ENCODE peak calls at places on chromosomes 6 and 20, in eight cellular contexts. A is CD8-positive, alpha-beta memory T cell; I is colonic mucosa; X is endothelial cell of umbilical vein; N is astrocyte of the spinal cord; J is cardiac muscle cell; G is transverse colon; B is LNCaP clone FGC. L is an unnamed sample.

GRCh38 chr6:90217621-90218496 is 78.8 kb downstream of the BACH2 start:
- DNase-seq in A (no peak), I (peak), X (no peak), N (no peak), J (peak), G (no peak), B (peak), L (peak)

GRCh38 chr20:49914310-49915117 is 815 bp downstream of the SPATA2 start:
- DNase-seq in A (no peak), I (no peak), X (peak), N (no peak), J (no peak), G (no peak), B (no peak), L (peak)

GRCh38 chr20:62219101-62219991 is 732 bp downstream of the HRH3 start:
- DNase-seq in A (no peak), I (no peak), X (no peak), N (no peak), J (peak), G (no peak), B (no peak), L (no peak)

GRCh38 chr20:22333885-22334545 is 250.4 kb downstream of the FOXA2 start:
- DNase-seq in A (no peak), I (peak), X (peak), N (peak), J (peak), G (peak), B (peak), L (peak)

GRCh38 chr20:25063981-25064380 is 6.0 kb upstream of the ACSS1 start:
- DNase-seq in A (no peak), I (no peak), X (no peak), N (no peak), J (no peak), G (peak), B (no peak), L (peak)

GRCh38 chr20:46261456-46262253 is 46.6 kb downstream of the CDH22 start:
- DNase-seq in A (no peak), I (no peak), X (no peak), N (no peak), J (no peak), G (no peak), B (no peak), L (no peak)

GRCh38 chr6:157650261-157650640 is 172.8 kb upstream of the SNX9 start:
- DNase-seq in A (no peak), I (no peak), X (no peak), N (no peak), J (no peak), G (no peak), B (no peak), L (no peak)

GRCh38 chr6:170089937-170090335 is 200.9 kb downstream of the DLL1 start:
- DNase-seq in A (no peak), I (no peak), X (no peak), N (no peak), J (no peak), G (peak), B (no peak), L (no peak)

GRCh38 chr20:43921227-43921780 is 6.7 kb downstream of the TOX2 start:
- DNase-seq in A (no peak), I (no peak), X (no peak), N (no peak), J (no peak), G (no peak), B (no peak), L (no peak)

GRCh38 chr6:108114861-108115597 is 40.5 kb upstream of the OSTM1 start:
- DNase-seq in A (no peak), I (peak), X (peak), N (peak), J (peak), G (peak), B (no peak), L (peak)

GRCh38 chr20:62907377-62908317 is 18.7 kb downstream of the DIDO1 start:
- DNase-seq in A (no peak), I (no peak), X (no peak), N (no peak), J (peak), G (no peak), B (no peak), L (peak)

GRCh38 chr20:63740501-63741353 is 1.2 kb downstream of the SLC2A4RG start:
- DNase-seq in A (peak), I (peak), X (peak), N (peak), J (peak), G (peak), B (peak), L (peak)

GRCh38 chr6:91087864-91088263 is 501.0 kb upstream of the MAP3K7 start:
- DNase-seq in A (no peak), I (no peak), X (no peak), N (no peak), J (no peak), G (no peak), B (no peak), L (no peak)

GRCh38 chr6:140433072-140433471 is 1058.6 kb upstream of the CITED2 start:
- DNase-seq in A (no peak), I (no peak), X (no peak), N (no peak), J (no peak), G (no peak), B (no peak), L (no peak)

GRCh38 chr6:158706369-158706982 is 56.6 kb downstream of the SYTL3 start:
- DNase-seq in A (no peak), I (peak), X (peak), N (peak), J (peak), G (peak), B (peak), L (no peak)

GRCh38 chr6:148869589-148869988 is 122.8 kb downstream of the UST start:
- DNase-seq in A (no peak), I (no peak), X (no peak), N (peak), J (no peak), G (no peak), B (no peak), L (no peak)

GRCh38 chr6:70651326-70651905 is 16.3 kb upstream of the SMAP1 start:
- DNase-seq in A (peak), I (no peak), X (no peak), N (no peak), J (no peak), G (peak), B (no peak), L (no peak)

GRCh38 chr20:44810391-44811149 is at the start of gene RIMS4:
- DNase-seq in A (no peak), I (no peak), X (no peak), N (no peak), J (peak), G (no peak), B (no peak), L (no peak)

GRCh38 chr6:2632943-2633584 is 117.7 kb downstream of the MYLK4 start:
- DNase-seq in A (no peak), I (no peak), X (no peak), N (peak), J (no peak), G (no peak), B (no peak), L (no peak)

GRCh38 chr6:11412616-11413015 is 124.9 kb upstream of the TMEM170B start:
- DNase-seq in A (no peak), I (no peak), X (no peak), N (no peak), J (no peak), G (no peak), B (no peak), L (no peak)

GRCh38 chr6:147676468-147676867 is 168.0 kb downstream of the SAMD5 start:
- DNase-seq in A (no peak), I (no peak), X (no peak), N (no peak), J (no peak), G (no peak), B (no peak), L (no peak)

GRCh38 chr6:53718597-53719460 is 53.3 kb upstream of the KLHL31 start:
- DNase-seq in A (no peak), I (peak), X (peak), N (peak), J (peak), G (peak), B (peak), L (no peak)

GRCh38 chr6:111379302-111379701 is 103.7 kb downstream of the REV3L start:
- DNase-seq in A (no peak), I (no peak), X (no peak), N (no peak), J (no peak), G (no peak), B (no peak), L (no peak)

GRCh38 chr6:105821027-105821426 is 265.1 kb upstream of the PRDM1 start:
- DNase-seq in A (no peak), I (no peak), X (no peak), N (no peak), J (no peak), G (no peak), B (no peak), L (no peak)

GRCh38 chr6:105819774-105820173 is 266.4 kb upstream of the PRDM1 start:
- DNase-seq in A (no peak), I (no peak), X (no peak), N (no peak), J (no peak), G (no peak), B (no peak), L (no peak)

GRCh38 chr6:105825210-105825609 is 260.9 kb upstream of the PRDM1 start:
- DNase-seq in A (no peak), I (no peak), X (no peak), N (no peak), J (no peak), G (no peak), B (no peak), L (no peak)

GRCh38 chr6:105824732-105825131 is 261.4 kb upstream of the PRDM1 start:
- DNase-seq in A (no peak), I (no peak), X (no peak), N (peak), J (no peak), G (no peak), B (no peak), L (no peak)
- H3K4me3 ChIP-seq in A (no peak), I (no peak), X (no peak), N (no peak), J (no peak), G (no peak), B (no peak), L (no peak)

DNA sequence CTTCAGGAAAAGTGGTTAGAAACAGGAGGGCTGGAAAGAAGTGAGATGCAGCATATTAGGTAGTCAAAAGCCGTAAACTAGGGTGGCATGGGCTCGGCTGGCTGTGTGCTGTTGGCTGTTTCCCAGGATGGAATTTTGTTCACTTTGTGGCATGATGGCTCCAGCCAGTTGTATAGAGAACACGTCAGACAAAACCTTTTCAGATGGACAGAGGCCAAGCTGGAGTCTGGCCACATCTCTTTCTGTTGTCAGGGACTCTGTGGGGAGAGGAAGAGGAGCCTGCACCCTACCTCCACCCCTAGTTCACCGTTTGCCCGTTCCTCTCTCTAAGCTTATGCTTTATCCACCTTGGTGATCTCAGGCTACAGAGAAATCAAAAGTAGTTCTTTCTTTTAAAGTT is 22.0 kb downstream of the C6orf89 start:
- DNase-seq in A (no peak), I (no peak), X (peak), N (peak), J (no peak), G (peak), B (no peak), L (no peak)
- H3K4me3 ChIP-seq in A (no peak), I (no peak), X (no peak), N (no peak), J (no peak), G (no peak), B (no peak), L (no peak)

GRCh38 chr20:57627972-57628650 is 7.9 kb upstream of the ZBP1 start:
- DNase-seq in A (peak), I (no peak), X (peak), N (peak), J (no peak), G (peak), B (no peak), L (no peak)
- H3K4me3 ChIP-seq in A (peak), I (no peak), X (no peak), N (no peak), J (no peak), G (no peak), B (no peak), L (no peak)

DNA sequence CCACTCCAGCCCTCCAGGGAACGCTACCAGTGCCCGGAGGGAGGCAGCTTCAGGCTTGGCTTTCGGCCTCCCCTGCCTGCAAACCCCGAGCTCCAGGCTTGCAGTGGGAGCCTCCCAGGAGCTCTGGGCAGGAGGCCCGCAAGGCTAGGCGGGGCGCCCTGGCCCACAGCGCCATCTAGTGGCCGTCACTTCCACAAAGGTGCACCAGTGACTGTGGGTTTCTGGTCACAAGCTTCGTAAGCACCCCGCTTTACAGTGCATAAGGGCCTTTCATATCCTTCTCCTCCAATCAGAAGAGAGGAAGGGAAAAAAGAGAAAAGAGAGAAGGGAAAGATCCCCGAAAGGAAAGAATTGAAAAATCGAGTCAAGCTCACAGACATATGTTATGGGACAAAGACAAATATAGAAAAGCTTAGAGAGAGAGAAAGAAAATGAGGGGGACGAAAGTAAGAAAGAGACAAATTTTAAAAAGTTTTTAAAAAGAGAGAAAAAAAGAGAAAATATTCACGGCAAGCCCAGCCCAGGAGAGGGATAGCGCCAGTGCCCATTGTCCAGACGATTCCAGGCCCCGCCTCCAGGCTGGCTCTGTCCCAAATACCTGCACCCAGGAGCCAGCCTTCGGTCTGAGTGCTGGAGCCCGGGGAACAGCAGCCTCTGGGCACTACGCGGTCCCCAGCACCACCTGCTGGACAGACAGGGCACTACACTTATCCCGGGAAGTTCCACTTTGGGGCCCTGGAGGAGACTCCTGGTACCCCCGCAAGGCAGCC is 207.1 kb downstream of the PREX1 start:
- DNase-seq in A (peak), I (peak), X (peak), N (peak), J (peak), G (peak), B (peak), L (peak)
- H3K4me3 ChIP-seq in A (no peak), I (no peak), X (no peak), N (peak), J (peak), G (no peak), B (peak), L (no peak)

DNA sequence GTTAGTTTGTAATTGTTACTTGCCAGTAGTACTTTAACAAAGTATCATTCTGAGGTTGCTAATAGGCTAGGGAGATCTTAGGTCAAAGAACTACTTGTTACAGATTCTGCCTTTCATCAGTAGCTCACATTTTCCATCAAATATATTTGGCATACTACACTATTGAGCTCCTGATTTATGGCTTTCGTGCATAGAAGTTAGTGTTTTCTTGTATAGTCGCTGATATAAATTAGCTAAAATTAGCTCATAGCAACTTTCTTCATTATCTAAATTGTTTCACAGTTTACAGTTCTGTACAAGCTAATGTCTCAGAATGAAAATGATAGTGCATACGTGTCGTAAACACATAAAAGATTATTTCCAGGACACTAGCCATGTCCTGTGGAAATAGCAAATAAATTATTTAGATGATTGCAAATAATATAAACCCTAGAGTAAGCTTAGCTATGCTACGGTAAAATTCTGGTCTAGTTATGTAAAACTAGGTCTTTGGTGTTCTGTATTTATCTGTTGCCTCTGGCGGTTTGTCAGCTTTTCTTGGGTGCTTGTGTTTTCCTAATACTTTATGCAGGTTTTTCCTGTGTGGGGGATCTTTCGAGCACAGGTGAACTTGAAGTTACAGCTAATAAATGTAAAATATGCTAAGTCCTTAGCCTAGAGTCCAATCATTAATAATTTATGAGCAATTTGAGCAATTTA is 15.1 kb downstream of the PDE7B start:
- DNase-seq in A (no peak), I (no peak), X (no peak), N (no peak), J (no peak), G (no peak), B (peak), L (no peak)
- H3K4me3 ChIP-seq in A (no peak), I (no peak), X (no peak), N (no peak), J (no peak), G (no peak), B (peak), L (no peak)